ENCODE peak calls at places on chromosomes 13 and 19, in four cellular contexts. P is CD8-positive, alpha-beta memory T cell; W is BE2C; V is lower lobe of right lung. E is an unnamed sample.

GRCh38 chr19:16066611-16067104 is 9.6 kb upstream of the TPM4 start:
- DNase-seq in P (peak), W (peak), V (peak), E (no peak)

GRCh38 chr13:29857089-29857488 is 6.7 kb upstream of the UBL3 start:
- DNase-seq in P (no peak), W (no peak), V (no peak), E (no peak)

GRCh38 chr13:94416454-94417080 is 62.9 kb downstream of the DCT start:
- DNase-seq in P (no peak), W (peak), V (no peak), E (no peak)

GRCh38 chr19:33368074-33368864 is 5.2 kb upstream of the CEBPG start:
- DNase-seq in P (no peak), W (no peak), V (no peak), E (no peak)

GRCh38 chr19:28869459-28869858 is 343.5 kb downstream of the UQCRFS1 start:
- DNase-seq in P (no peak), W (no peak), V (no peak), E (no peak)

GRCh38 chr19:34241513-34242337 is 12.6 kb upstream of the GARRE1 start:
- DNase-seq in P (no peak), W (peak), V (peak), E (no peak)

GRCh38 chr13:68257111-68257842 is 1027.1 kb upstream of the PCDH9 start:
- DNase-seq in P (no peak), W (peak), V (no peak), E (no peak)

GRCh38 chr19:45908956-45909355 is 5.6 kb downstream of the NANOS2 start:
- DNase-seq in P (no peak), W (no peak), V (no peak), E (no peak)

GRCh38 chr13:29934531-29935308 is 84.3 kb upstream of the UBL3 start:
- DNase-seq in P (no peak), W (no peak), V (no peak), E (peak)

GRCh38 chr19:19748249-19748938 is 15.5 kb upstream of the ZNF14 start:
- DNase-seq in P (no peak), W (no peak), V (no peak), E (no peak)

GRCh38 chr19:49333426-49334288 is 1.5 kb upstream of the CD37 start:
- DNase-seq in P (peak), W (no peak), V (peak), E (peak)

GRCh38 chr19:47471733-47472457 is at the start of gene SLC8A2:
- DNase-seq in P (peak), W (peak), V (no peak), E (peak)

GRCh38 chr19:55443045-55443823 is at the start of gene SHISA7:
- DNase-seq in P (no peak), W (no peak), V (no peak), E (no peak)

GRCh38 chr19:15935167-15935702 is 906 bp upstream of the CYP4F11 start:
- DNase-seq in P (no peak), W (no peak), V (no peak), E (no peak)

GRCh38 chr19:1769645-1769985 is 16.3 kb downstream of the ONECUT3 start:
- DNase-seq in P (no peak), W (no peak), V (no peak), E (no peak)

GRCh38 chr13:99987180-99988047 is 5.8 kb downstream of the ZIC2 start:
- DNase-seq in P (no peak), W (no peak), V (no peak), E (no peak)

GRCh38 chr19:29845576-29846176 is 33.9 kb downstream of the CCNE1 start:
- DNase-seq in P (peak), W (no peak), V (no peak), E (no peak)

GRCh38 chr13:27791146-27791900 is 960 bp upstream of the GSX1 start:
- DNase-seq in P (no peak), W (no peak), V (no peak), E (no peak)

GRCh38 chr13:112346173-112346898 is 29.8 kb upstream of the SPACA7 start:
- DNase-seq in P (no peak), W (peak), V (no peak), E (no peak)

GRCh38 chr19:42497492-42498226 is 30.6 kb downstream of the CEACAM1 start:
- DNase-seq in P (no peak), W (no peak), V (no peak), E (no peak)